ENCODE peak calls at places on chromosome 6, in six cellular contexts. One of them, this sample, is unnamed.

GRCh38 chr6:73898599-73898998 is 202.6 kb downstream of the CD109 start:
- DNase-seq in tibial nerve: no peak
- DNase-seq in kidney epithelial cell: no peak
- DNase-seq in fibroblast of pulmonary artery: peak; percentile 4
- DNase-seq in tibial artery: no peak
- DNase-seq in cardiac fibroblast: peak; percentile 43
- DNase-seq in this sample: no peak

GRCh38 chr6:35624341-35625070 is 64.2 kb downstream of the FKBP5 start:
- DNase-seq in tibial nerve: no peak
- DNase-seq in kidney epithelial cell: no peak
- DNase-seq in fibroblast of pulmonary artery: peak; percentile 36
- DNase-seq in tibial artery: no peak
- DNase-seq in cardiac fibroblast: no peak
- DNase-seq in this sample: no peak

GRCh38 chr6:12233693-12234551 is 56.2 kb upstream of the EDN1 start:
- DNase-seq in tibial nerve: no peak
- DNase-seq in kidney epithelial cell: peak; percentile 76
- DNase-seq in fibroblast of pulmonary artery: peak; percentile 87
- DNase-seq in tibial artery: no peak
- DNase-seq in cardiac fibroblast: peak; percentile 87
- DNase-seq in this sample: peak; percentile 79

GRCh38 chr6:158668707-158669103 is 18.9 kb downstream of the SYTL3 start:
- DNase-seq in tibial nerve: no peak
- DNase-seq in kidney epithelial cell: no peak
- DNase-seq in fibroblast of pulmonary artery: no peak
- DNase-seq in tibial artery: no peak
- DNase-seq in cardiac fibroblast: no peak
- DNase-seq in this sample: no peak

GRCh38 chr6:140590641-140591040 is 1216.2 kb upstream of the CITED2 start:
- DNase-seq in tibial nerve: no peak
- DNase-seq in kidney epithelial cell: no peak
- DNase-seq in fibroblast of pulmonary artery: no peak
- DNase-seq in tibial artery: no peak
- DNase-seq in cardiac fibroblast: peak; percentile 42
- DNase-seq in this sample: no peak

GRCh38 chr6:67433124-67433523 is 1202.0 kb upstream of the ADGRB3 start:
- DNase-seq in tibial nerve: no peak
- DNase-seq in kidney epithelial cell: no peak
- DNase-seq in fibroblast of pulmonary artery: peak; percentile 9
- DNase-seq in tibial artery: no peak
- DNase-seq in cardiac fibroblast: peak; percentile 11
- DNase-seq in this sample: no peak

GRCh38 chr6:43708857-43709653 is 21.5 kb upstream of the MRPS18A start:
- DNase-seq in tibial nerve: no peak
- DNase-seq in kidney epithelial cell: peak; percentile 21
- DNase-seq in fibroblast of pulmonary artery: peak; percentile 96
- DNase-seq in tibial artery: no peak
- DNase-seq in cardiac fibroblast: peak; percentile 88
- DNase-seq in this sample: no peak

GRCh38 chr6:9801255-9801757 is 613.6 kb downstream of the TFAP2A start:
- DNase-seq in tibial nerve: no peak
- DNase-seq in kidney epithelial cell: no peak
- DNase-seq in fibroblast of pulmonary artery: peak; percentile 0
- DNase-seq in tibial artery: no peak
- DNase-seq in cardiac fibroblast: no peak
- DNase-seq in this sample: no peak

GRCh38 chr6:55250400-55250799 is 76.1 kb downstream of the HCRTR2 start:
- DNase-seq in tibial nerve: no peak
- DNase-seq in kidney epithelial cell: no peak
- DNase-seq in fibroblast of pulmonary artery: no peak
- DNase-seq in tibial artery: no peak
- DNase-seq in cardiac fibroblast: no peak
- DNase-seq in this sample: no peak

GRCh38 chr6:96522469-96523009 is 933 bp downstream of the UFL1 start:
- DNase-seq in tibial nerve: no peak
- DNase-seq in kidney epithelial cell: no peak
- DNase-seq in fibroblast of pulmonary artery: peak; percentile 20
- DNase-seq in tibial artery: no peak
- DNase-seq in cardiac fibroblast: peak; percentile 29
- DNase-seq in this sample: no peak

GRCh38 chr6:137020771-137021170 is 24.0 kb downstream of the IL20RA start:
- DNase-seq in tibial nerve: no peak
- DNase-seq in kidney epithelial cell: no peak
- DNase-seq in fibroblast of pulmonary artery: no peak
- DNase-seq in tibial artery: no peak
- DNase-seq in cardiac fibroblast: no peak
- DNase-seq in this sample: no peak

GRCh38 chr6:99819853-99820252 is 174.2 kb downstream of the MCHR2 start:
- DNase-seq in tibial nerve: no peak
- DNase-seq in kidney epithelial cell: no peak
- DNase-seq in fibroblast of pulmonary artery: no peak
- DNase-seq in tibial artery: no peak
- DNase-seq in cardiac fibroblast: no peak
- DNase-seq in this sample: no peak

GRCh38 chr6:158686311-158686710 is 36.5 kb downstream of the SYTL3 start:
- DNase-seq in tibial nerve: no peak
- DNase-seq in kidney epithelial cell: no peak
- DNase-seq in fibroblast of pulmonary artery: no peak
- DNase-seq in tibial artery: no peak
- DNase-seq in cardiac fibroblast: no peak
- DNase-seq in this sample: no peak

GRCh38 chr6:134520181-134521115 is 202.5 kb upstream of the SGK1 start:
- DNase-seq in tibial nerve: no peak
- DNase-seq in kidney epithelial cell: no peak
- DNase-seq in fibroblast of pulmonary artery: peak; percentile 81
- DNase-seq in tibial artery: no peak
- DNase-seq in cardiac fibroblast: peak; percentile 79
- DNase-seq in this sample: no peak

GRCh38 chr6:67897998-67898607 is 737.0 kb upstream of the ADGRB3 start:
- DNase-seq in tibial nerve: no peak
- DNase-seq in kidney epithelial cell: no peak
- DNase-seq in fibroblast of pulmonary artery: no peak
- DNase-seq in tibial artery: no peak
- DNase-seq in cardiac fibroblast: no peak
- DNase-seq in this sample: no peak

GRCh38 chr6:123879749-123880148 is 76.1 kb downstream of the NKAIN2 start:
- DNase-seq in tibial nerve: no peak
- DNase-seq in kidney epithelial cell: no peak
- DNase-seq in fibroblast of pulmonary artery: no peak
- DNase-seq in tibial artery: no peak
- DNase-seq in cardiac fibroblast: no peak
- DNase-seq in this sample: no peak

GRCh38 chr6:22512716-22513452 is 56.5 kb upstream of the HDGFL1 start:
- DNase-seq in tibial nerve: no peak
- DNase-seq in kidney epithelial cell: no peak
- DNase-seq in fibroblast of pulmonary artery: peak; percentile 70
- DNase-seq in tibial artery: no peak
- DNase-seq in cardiac fibroblast: peak; percentile 46
- DNase-seq in this sample: no peak

DNA sequence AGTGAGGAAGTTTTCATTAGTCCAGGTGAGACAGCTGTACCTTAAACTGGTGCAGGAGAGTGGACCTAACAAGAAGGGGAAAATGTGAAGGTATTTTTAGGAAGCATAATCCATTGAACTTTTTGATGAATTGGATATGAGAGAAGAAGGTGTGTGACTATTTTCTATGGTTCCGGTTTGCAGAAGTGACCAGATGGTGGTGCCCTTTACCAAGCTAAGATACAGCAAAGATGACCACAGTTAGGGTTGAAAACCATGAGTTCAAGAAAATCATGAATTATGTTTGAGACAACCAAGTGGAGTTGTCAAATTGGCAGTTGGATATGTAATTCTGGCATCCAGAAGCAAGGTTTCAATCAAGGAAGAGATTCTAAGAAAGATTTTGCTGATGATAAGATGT is 61.9 kb upstream of the NRSN1 start:
- DNase-seq in tibial nerve: no peak
- DNase-seq in kidney epithelial cell: no peak
- DNase-seq in fibroblast of pulmonary artery: no peak
- DNase-seq in tibial artery: no peak
- DNase-seq in cardiac fibroblast: no peak
- DNase-seq in this sample: no peak
- TF ChIP-seq CTCF in tibial nerve: no peak
- TF ChIP-seq CTCF in kidney epithelial cell: peak; percentile 46
- TF ChIP-seq CTCF in fibroblast of pulmonary artery: no peak
- TF ChIP-seq CTCF in tibial artery: no peak
- TF ChIP-seq CTCF in cardiac fibroblast: no peak
- TF ChIP-seq CTCF in this sample: peak; percentile 73

GRCh38 chr6:168319279-168320051 is at the start of gene DACT2:
- DNase-seq in tibial nerve: no peak
- DNase-seq in kidney epithelial cell: no peak
- DNase-seq in fibroblast of pulmonary artery: peak; percentile 4
- DNase-seq in tibial artery: no peak
- DNase-seq in cardiac fibroblast: no peak
- DNase-seq in this sample: no peak
- H3K4me3 ChIP-seq in tibial nerve: no peak within 1 kb of the TSS
- H3K4me3 ChIP-seq in kidney epithelial cell: peak within 1 kb of the TSS; percentile 31
- H3K4me3 ChIP-seq in fibroblast of pulmonary artery: peak within 1 kb of the TSS; percentile 38
- H3K4me3 ChIP-seq in tibial artery: peak within 1 kb of the TSS; percentile 10
- H3K4me3 ChIP-seq in cardiac fibroblast: peak within 1 kb of the TSS; percentile 50
- H3K4me3 ChIP-seq in this sample: no peak within 1 kb of the TSS

GRCh38 chr6:110878751-110879539 is 4.4 kb downstream of the AMD1 start:
- DNase-seq in tibial nerve: no peak
- DNase-seq in kidney epithelial cell: no peak
- DNase-seq in fibroblast of pulmonary artery: peak; percentile 64
- DNase-seq in tibial artery: no peak
- DNase-seq in cardiac fibroblast: peak; percentile 30
- DNase-seq in this sample: no peak
- TF ChIP-seq CTCF in tibial nerve: peak; percentile 39
- TF ChIP-seq CTCF in kidney epithelial cell: peak; percentile 69
- TF ChIP-seq CTCF in fibroblast of pulmonary artery: peak; percentile 67
- TF ChIP-seq CTCF in tibial artery: no peak
- TF ChIP-seq CTCF in cardiac fibroblast: peak; percentile 43
- TF ChIP-seq CTCF in this sample: peak; percentile 50

GRCh38 chr6:117191009-117191408 is 74.3 kb upstream of the VGLL2 start:
- DNase-seq in tibial nerve: no peak
- DNase-seq in kidney epithelial cell: no peak
- DNase-seq in fibroblast of pulmonary artery: no peak
- DNase-seq in tibial artery: no peak
- DNase-seq in cardiac fibroblast: no peak
- DNase-seq in this sample: no peak

GRCh38 chr6:117191448-117191847 is 73.9 kb upstream of the VGLL2 start:
- DNase-seq in tibial nerve: no peak
- DNase-seq in kidney epithelial cell: no peak
- DNase-seq in fibroblast of pulmonary artery: no peak
- DNase-seq in tibial artery: no peak
- DNase-seq in cardiac fibroblast: no peak
- DNase-seq in this sample: no peak

DNA sequence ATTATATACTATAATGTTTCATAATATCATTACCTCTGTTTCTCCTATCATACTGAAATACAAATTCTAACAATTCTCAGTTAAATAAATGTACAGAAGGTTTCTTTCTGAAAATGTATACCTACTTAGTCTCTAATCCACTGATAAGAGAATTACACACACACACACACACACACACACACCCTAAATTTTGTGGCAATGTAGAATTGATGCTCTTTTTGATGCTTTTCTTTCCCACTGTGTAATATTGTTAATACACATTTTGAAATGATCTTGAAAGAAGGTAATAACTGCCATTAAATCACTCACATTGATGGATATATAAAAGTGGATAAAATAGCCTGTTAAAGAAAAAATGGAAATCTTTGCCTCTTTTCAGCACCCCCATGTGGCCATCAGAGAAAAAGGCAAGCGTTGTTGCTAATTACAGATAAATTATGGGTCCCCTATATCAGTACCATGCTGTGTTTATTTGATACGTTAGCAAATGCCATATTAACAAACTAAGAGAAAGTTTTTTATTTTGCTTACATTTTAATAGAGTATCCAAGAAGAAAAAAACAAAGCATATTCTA is 76.6 kb upstream of the VGLL2 start:
- DNase-seq in tibial nerve: no peak
- DNase-seq in kidney epithelial cell: no peak
- DNase-seq in fibroblast of pulmonary artery: no peak
- DNase-seq in tibial artery: no peak
- DNase-seq in cardiac fibroblast: peak; percentile 18
- DNase-seq in this sample: no peak
- H3K4me3 ChIP-seq in tibial nerve: no peak overlapping the region
- H3K4me3 ChIP-seq in kidney epithelial cell: no peak overlapping the region
- H3K4me3 ChIP-seq in fibroblast of pulmonary artery: no peak overlapping the region
- H3K4me3 ChIP-seq in tibial artery: no peak overlapping the region
- H3K4me3 ChIP-seq in cardiac fibroblast: no peak overlapping the region
- H3K4me3 ChIP-seq in this sample: no peak overlapping the region

GRCh38 chr6:33029297-33030184 is 20.1 kb upstream of the HLA-DOA start:
- DNase-seq in tibial nerve: no peak
- DNase-seq in kidney epithelial cell: no peak
- DNase-seq in fibroblast of pulmonary artery: peak; percentile 6
- DNase-seq in tibial artery: no peak
- DNase-seq in cardiac fibroblast: no peak
- DNase-seq in this sample: no peak
- TF ChIP-seq CTCF in tibial nerve: no peak
- TF ChIP-seq CTCF in kidney epithelial cell: no peak
- TF ChIP-seq CTCF in fibroblast of pulmonary artery: no peak
- TF ChIP-seq CTCF in tibial artery: no peak
- TF ChIP-seq CTCF in cardiac fibroblast: no peak
- TF ChIP-seq CTCF in this sample: no peak

DNA sequence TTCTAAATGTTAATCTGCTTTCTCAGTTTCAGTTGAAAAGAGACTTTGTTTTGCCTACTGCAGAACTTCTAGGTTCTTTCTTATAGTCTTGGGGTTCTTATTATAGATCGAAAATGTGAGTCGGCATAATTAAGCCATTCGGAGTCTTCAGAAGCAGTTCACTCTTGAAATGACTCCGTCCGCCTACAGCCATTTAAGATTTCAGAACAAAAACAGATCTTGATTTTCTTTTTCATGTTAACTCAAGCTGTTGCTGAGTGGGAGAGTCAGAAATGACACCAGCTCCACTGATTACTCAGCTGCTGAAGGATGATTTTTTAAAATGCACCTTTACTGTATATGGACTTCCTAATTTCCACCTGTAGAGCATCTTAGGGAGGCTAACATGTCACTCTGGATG is 15.9 kb downstream of the PRDM1 start:
- DNase-seq in tibial nerve: no peak
- DNase-seq in kidney epithelial cell: no peak
- DNase-seq in fibroblast of pulmonary artery: no peak
- DNase-seq in tibial artery: no peak
- DNase-seq in cardiac fibroblast: no peak
- DNase-seq in this sample: no peak
- H3K4me3 ChIP-seq in tibial nerve: no peak overlapping the region
- H3K4me3 ChIP-seq in kidney epithelial cell: no peak overlapping the region
- H3K4me3 ChIP-seq in fibroblast of pulmonary artery: no peak overlapping the region
- H3K4me3 ChIP-seq in tibial artery: no peak overlapping the region
- H3K4me3 ChIP-seq in cardiac fibroblast: no peak overlapping the region
- H3K4me3 ChIP-seq in this sample: no peak overlapping the region

GRCh38 chr6:130259557-130259956 is 36.8 kb upstream of the SAMD3 start:
- DNase-seq in tibial nerve: no peak
- DNase-seq in kidney epithelial cell: no peak
- DNase-seq in fibroblast of pulmonary artery: no peak
- DNase-seq in tibial artery: no peak
- DNase-seq in cardiac fibroblast: no peak
- DNase-seq in this sample: no peak

GRCh38 chr6:130262008-130262407 is 39.3 kb upstream of the SAMD3 start:
- DNase-seq in tibial nerve: no peak
- DNase-seq in kidney epithelial cell: no peak
- DNase-seq in fibroblast of pulmonary artery: no peak
- DNase-seq in tibial artery: no peak
- DNase-seq in cardiac fibroblast: no peak
- DNase-seq in this sample: no peak

DNA sequence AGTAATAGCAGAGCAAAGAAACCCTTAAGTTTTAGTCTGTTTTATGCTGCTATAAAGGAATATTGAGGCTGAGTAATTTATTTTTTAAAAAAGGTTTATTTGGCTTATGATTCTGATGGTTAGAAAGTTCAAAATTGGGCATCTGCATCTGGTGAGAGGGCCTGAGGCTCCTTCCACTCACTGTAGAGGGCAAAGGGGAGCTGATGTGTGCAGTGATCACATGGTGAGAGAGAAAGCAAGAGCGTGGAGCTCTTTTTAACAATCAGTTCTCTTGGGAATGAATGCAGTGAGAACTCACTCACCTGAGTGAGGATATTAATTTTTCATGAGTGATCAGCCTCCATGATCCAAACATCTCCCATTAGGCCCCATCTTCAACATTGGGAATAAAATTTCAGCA is 36.4 kb upstream of the SAMD3 start:
- DNase-seq in tibial nerve: no peak
- DNase-seq in kidney epithelial cell: no peak
- DNase-seq in fibroblast of pulmonary artery: no peak
- DNase-seq in tibial artery: no peak
- DNase-seq in cardiac fibroblast: no peak
- DNase-seq in this sample: no peak
- TF ChIP-seq CTCF in tibial nerve: no peak
- TF ChIP-seq CTCF in kidney epithelial cell: no peak
- TF ChIP-seq CTCF in fibroblast of pulmonary artery: no peak
- TF ChIP-seq CTCF in tibial artery: no peak
- TF ChIP-seq CTCF in cardiac fibroblast: no peak
- TF ChIP-seq CTCF in this sample: no peak